ENCODE peak calls at places on chromosome 6, in ten cellular contexts. E is iPS-NIHi11, O is AG09319, B is fibroblast of the conjunctiva, H is left ventricle myocardium inferior, U is gastrocnemius medialis, I is iris pigment epithelial cell, A is NCI-H1105 treated with DMSO at 0.1 percent for 48 hours, X is cardiac fibroblast, Z is H9. R is an unnamed sample.

GRCh38 chr6:109318328-109318876 is 63.9 kb downstream of the CD164 start:
- DNase-seq in H (no peak), A (no peak), B (no peak), U (peak; percentile 38), Z (no peak), O (no peak), X (no peak), I (no peak), E (no peak), R (peak; percentile 53)

GRCh38 chr6:42158011-42158410 is 15.2 kb upstream of the GUCA1A start:
- DNase-seq in X (no peak), O (peak; percentile 39), I (peak; percentile 31), B (peak; percentile 30), A (no peak), H (peak; percentile 21), Z (no peak), E (no peak), U (no peak), R (no peak)

GRCh38 chr6:25768566-25768965 is 14.0 kb downstream of the SLC17A4 start:
- DNase-seq in A (no peak), O (no peak), B (no peak), E (no peak), X (no peak), H (no peak), I (no peak), Z (no peak), U (no peak), R (no peak)

GRCh38 chr6:43173496-43174262 is 2.6 kb downstream of the SRF start:
- DNase-seq in O (no peak), I (no peak), X (peak; percentile 7), U (no peak), Z (no peak), B (no peak), H (no peak), A (no peak), E (no peak), R (no peak)

GRCh38 chr6:149317656-149318571 is at the start of gene TAB2:
- DNase-seq in B (no peak), A (peak; percentile 33), U (peak; percentile 37), E (peak; percentile 54), O (no peak), I (peak; percentile 49), Z (no peak), X (no peak), H (peak; percentile 42), R (peak; percentile 65)

GRCh38 chr6:143225929-143226328 is 165.2 kb downstream of the AIG1 start:
- DNase-seq in O (no peak), A (no peak), I (no peak), Z (no peak), X (no peak), H (no peak), E (no peak), B (no peak), U (no peak), R (no peak)

GRCh38 chr6:101730954-101731353 is 337.4 kb downstream of the GRIK2 start:
- DNase-seq in X (peak; percentile 23), H (no peak), I (peak; percentile 49), A (no peak), E (no peak), U (no peak), B (peak; percentile 1), O (no peak), Z (no peak), R (no peak)

GRCh38 chr6:87333591-87334181 is 4.6 kb upstream of the GJB7 start:
- DNase-seq in U (no peak), B (no peak), X (peak; percentile 29), A (no peak), O (no peak), Z (no peak), E (no peak), H (no peak), I (peak; percentile 18), R (no peak)

GRCh38 chr6:21971540-21971939 is 325.3 kb downstream of the PRL start:
- DNase-seq in U (no peak), B (no peak), E (no peak), A (no peak), Z (no peak), I (peak; percentile 72), O (no peak), H (no peak), X (no peak), R (no peak)

GRCh38 chr6:137432054-137432545 is 62.1 kb downstream of the OLIG3 start:
- DNase-seq in Z (no peak), X (no peak), O (no peak), I (no peak), A (no peak), U (no peak), B (no peak), H (no peak), E (no peak), R (no peak)

GRCh38 chr6:16619777-16620176 is 141.5 kb downstream of the ATXN1 start:
- DNase-seq in X (no peak), E (no peak), O (no peak), I (no peak), H (no peak), Z (no peak), B (no peak), A (no peak), U (no peak), R (no peak)

GRCh38 chr6:14117158-14118090 is at the start of gene CD83:
- DNase-seq in O (no peak), H (peak; percentile 71), I (peak; percentile 51), Z (peak; percentile 69), U (no peak), X (peak; percentile 40), E (peak; percentile 98), B (no peak), A (peak; percentile 61), R (no peak)

GRCh38 chr6:90790696-90791095 is 203.8 kb upstream of the MAP3K7 start:
- DNase-seq in H (no peak), E (no peak), I (peak; percentile 43), A (no peak), Z (no peak), U (no peak), O (no peak), B (no peak), X (peak; percentile 77), R (no peak)

GRCh38 chr6:162690158-162690557 is 37.4 kb downstream of the PRKN start:
- DNase-seq in E (no peak), U (no peak), I (no peak), Z (no peak), B (no peak), H (no peak), A (no peak), O (no peak), X (no peak), R (no peak)

GRCh38 chr6:112282217-112282616 is 27.9 kb upstream of the LAMA4 start:
- DNase-seq in Z (no peak), U (no peak), H (peak; percentile 64), B (peak; percentile 79), I (peak; percentile 90), A (no peak), X (peak; percentile 84), E (peak; percentile 36), O (no peak), R (peak; percentile 14)

GRCh38 chr6:170151235-170152110 is 139.4 kb downstream of the DLL1 start:
- DNase-seq in U (no peak), B (no peak), Z (no peak), E (no peak), A (no peak), O (no peak), X (no peak), H (peak; percentile 6), I (no peak), R (no peak)

GRCh38 chr6:100466410-100467143 is 1.9 kb upstream of the SIM1 start:
- DNase-seq in O (no peak), E (peak; percentile 38), H (no peak), X (no peak), U (no peak), I (no peak), B (no peak), Z (peak; percentile 54), A (no peak), R (no peak)

GRCh38 chr6:23446394-23447001 is 679.5 kb upstream of the NRSN1 start:
- DNase-seq in O (peak; percentile 25), Z (no peak), B (peak; percentile 28), U (no peak), I (peak; percentile 67), E (peak; percentile 19), A (peak; percentile 68), X (peak; percentile 66), H (no peak), R (no peak)

GRCh38 chr6:27138837-27139752 is 108.4 kb upstream of the PRSS16 start:
- DNase-seq in O (no peak), B (peak; percentile 79), H (peak; percentile 31), I (peak; percentile 30), E (peak; percentile 34), X (peak; percentile 76), Z (peak; percentile 87), A (peak; percentile 81), U (no peak), R (no peak)

GRCh38 chr6:2594868-2595267 is 155.9 kb downstream of the MYLK4 start:
- DNase-seq in U (no peak), E (no peak), A (no peak), O (no peak), B (no peak), Z (no peak), I (no peak), H (no peak), X (no peak), R (no peak)

GRCh38 chr6:148538251-148539190 is 195.9 kb downstream of the SASH1 start:
- DNase-seq in A (no peak), H (no peak), E (no peak), I (peak; percentile 77), U (no peak), X (peak; percentile 69), B (no peak), Z (no peak), O (no peak), R (no peak)

GRCh38 chr6:158667360-158667981 is 17.6 kb downstream of the SYTL3 start:
- DNase-seq in U (no peak), Z (no peak), O (no peak), I (no peak), E (no peak), H (no peak), B (no peak), X (no peak), A (no peak), R (no peak)

GRCh38 chr6:83984411-83984810 is 49.2 kb upstream of the MRAP2 start:
- DNase-seq in X (no peak), Z (no peak), E (no peak), A (no peak), H (no peak), U (no peak), I (no peak), B (no peak), O (no peak), R (no peak)

GRCh38 chr6:28606424-28607391 is 81.0 kb downstream of the GPX5 start:
- DNase-seq in I (peak; percentile 81), H (no peak), O (peak; percentile 42), B (peak; percentile 77), E (peak; percentile 81), U (no peak), A (peak; percentile 96), X (peak; percentile 85), Z (peak; percentile 81), R (peak; percentile 14)

GRCh38 chr6:13432526-13433218 is 54.7 kb downstream of the GFOD1 start:
- DNase-seq in Z (no peak), U (no peak), E (no peak), X (no peak), O (no peak), H (no peak), B (no peak), I (no peak), A (no peak), R (no peak)

GRCh38 chr6:118791499-118791898 is 102.5 kb upstream of the ASF1A start:
- DNase-seq in Z (peak; percentile 8), O (no peak), A (no peak), I (no peak), E (no peak), H (no peak), B (no peak), U (no peak), X (no peak), R (no peak)

GRCh38 chr6:44646355-44646754 is 258.8 kb downstream of the CDC5L start:
- DNase-seq in E (no peak), H (no peak), A (no peak), I (peak; percentile 61), B (no peak), X (peak; percentile 79), O (no peak), Z (no peak), U (no peak), R (no peak)

GRCh38 chr6:161318456-161318855 is 44.6 kb upstream of the AGPAT4 start:
- DNase-seq in E (no peak), I (no peak), Z (no peak), H (no peak), B (no peak), A (no peak), X (no peak), U (no peak), O (no peak), R (peak; percentile 76)

R was measured in hypothalamus.